ENCODE peak calls at places on chromosomes 4 and X, in seven cellular contexts. T is breast epithelium, J is tibial nerve, S is H1, K is prostate gland, W is IMR-90, C is HCT116. Y is an unnamed sample.

GRCh38 chrX:108397627-108398392 is 40.4 kb downstream of the COL4A6 start:
- DNase-seq in T (no peak), J (no peak), S (no peak), K (no peak), W (peak; percentile 4), C (no peak), Y (no peak)

GRCh38 chrX:153564047-153564606 is 34.8 kb downstream of the CCNQ start:
- DNase-seq in T (no peak), J (no peak), S (no peak), K (no peak), W (no peak), C (no peak), Y (no peak)

GRCh38 chr4:7581477-7581876 is 146.7 kb upstream of the PSAPL1 start:
- DNase-seq in T (no peak), J (no peak), S (peak; percentile 17), K (no peak), W (peak; percentile 15), C (no peak), Y (no peak)

GRCh38 chr4:111404673-111405072 is 740.6 kb upstream of the FAM241A start:
- DNase-seq in T (no peak), J (no peak), S (no peak), K (no peak), W (no peak), C (no peak), Y (no peak)

GRCh38 chr4:37594095-37594494 is 92.1 kb downstream of the RELL1 start:
- DNase-seq in T (no peak), J (no peak), S (no peak), K (no peak), W (no peak), C (no peak), Y (no peak)

GRCh38 chr4:21380861-21381260 is 567.7 kb downstream of the KCNIP4 start:
- DNase-seq in T (no peak), J (no peak), S (no peak), K (no peak), W (no peak), C (no peak), Y (no peak)

GRCh38 chr4:153426207-153426886 is 39.8 kb upstream of the TMEM131L start:
- DNase-seq in T (no peak), J (no peak), S (no peak), K (no peak), W (peak; percentile 24), C (no peak), Y (no peak)

GRCh38 chr4:119244832-119245231 is 32.3 kb downstream of the USP53 start:
- DNase-seq in T (no peak), J (no peak), S (no peak), K (no peak), W (no peak), C (no peak), Y (no peak)

GRCh38 chrX:53048169-53049126 is at the start of gene GPR173:
- DNase-seq in T (no peak), J (peak; percentile 17), S (no peak), K (no peak), W (peak; percentile 66), C (no peak), Y (no peak)

GRCh38 chrX:97490656-97491055 is 606.9 kb downstream of the RPA4 start:
- DNase-seq in T (no peak), J (no peak), S (no peak), K (no peak), W (no peak), C (no peak), Y (no peak)

GRCh38 chrX:79195027-79195426 is 50.5 kb downstream of the GPR174 start:
- DNase-seq in T (no peak), J (no peak), S (no peak), K (no peak), W (no peak), C (no peak), Y (no peak)

GRCh38 chrX:38669425-38669824 is 108.1 kb downstream of the TSPAN7 start:
- DNase-seq in T (no peak), J (no peak), S (no peak), K (no peak), W (no peak), C (no peak), Y (no peak)

GRCh38 chr4:56655627-56656345 is 25.3 kb downstream of the HOPX start:
- DNase-seq in T (no peak), J (no peak), S (no peak), K (no peak), W (no peak), C (no peak), Y (no peak)

GRCh38 chr4:135927651-135928050 is 1604.6 kb downstream of the PCDH18 start:
- DNase-seq in T (no peak), J (no peak), S (no peak), K (no peak), W (no peak), C (no peak), Y (no peak)

GRCh38 chr4:137601924-137602323 is 69.6 kb upstream of the PCDH18 start:
- DNase-seq in T (no peak), J (no peak), S (no peak), K (no peak), W (peak; percentile 28), C (no peak), Y (no peak)

GRCh38 chr4:6499241-6499605 is 26.8 kb upstream of the PPP2R2C start:
- DNase-seq in T (peak; percentile 17), J (no peak), S (no peak), K (no peak), W (no peak), C (no peak), Y (no peak)

GRCh38 chr4:15677507-15677988 is 4.1 kb upstream of the FAM200B start:
- DNase-seq in T (no peak), J (no peak), S (no peak), K (no peak), W (peak; percentile 48), C (peak; percentile 82), Y (no peak)

GRCh38 chr4:180455226-180455625 is 1788.0 kb upstream of the TENM3 start:
- DNase-seq in T (no peak), J (no peak), S (no peak), K (no peak), W (no peak), C (no peak), Y (no peak)

GRCh38 chr4:49044270-49044669 is 58.2 kb downstream of the CWH43 start:
- DNase-seq in T (no peak), J (no peak), S (no peak), K (no peak), W (no peak), C (no peak), Y (no peak)

GRCh38 chr4:4752576-4753401 is 106.7 kb upstream of the MSX1 start:
- DNase-seq in T (no peak), J (no peak), S (no peak), K (peak; percentile 24), W (no peak), C (no peak), Y (no peak)

GRCh38 chr4:37802068-37802666 is 24.3 kb upstream of the PGM2 start:
- DNase-seq in T (peak; percentile 55), J (no peak), S (no peak), K (peak; percentile 33), W (peak; percentile 60), C (peak; percentile 86), Y (no peak)

GRCh38 chr4:13912436-13912835 is 284.9 kb upstream of the BOD1L1 start:
- DNase-seq in T (no peak), J (no peak), S (no peak), K (no peak), W (peak; percentile 18), C (no peak), Y (no peak)

GRCh38 chr4:98480535-98480934 is 177.9 kb downstream of the TSPAN5 start:
- DNase-seq in T (no peak), J (no peak), S (no peak), K (no peak), W (no peak), C (no peak), Y (no peak)
- TF ChIP-seq POLR2A in T (no peak), J (no peak), S (no peak), K (no peak), W (no peak), C (no peak), Y (no peak)

GRCh38 chr4:11743961-11744360 is 315.3 kb upstream of the HS3ST1 start:
- DNase-seq in T (no peak), J (no peak), S (no peak), K (no peak), W (no peak), C (no peak), Y (no peak)
- H3K4me3 ChIP-seq in T (no peak overlapping the region), J (no peak overlapping the region), S (no peak overlapping the region), K (no peak overlapping the region), W (no peak overlapping the region), C (no peak overlapping the region), Y (no peak overlapping the region)

GRCh38 chrX:110402855-110403230 is 44.2 kb downstream of the RTL9 start:
- DNase-seq in T (no peak), J (no peak), S (no peak), K (no peak), W (no peak), C (no peak), Y (no peak)
- TF ChIP-seq POLR2A in T (no peak), J (no peak), S (no peak), K (no peak), W (no peak), C (no peak), Y (no peak)

GRCh38 chr4:121071640-121072037 is 696 bp downstream of the NDNF start:
- DNase-seq in T (no peak), J (no peak), S (no peak), K (no peak), W (no peak), C (no peak), Y (no peak)

GRCh38 chr4:121072080-121072835 is at the start of gene NDNF:
- DNase-seq in T (no peak), J (peak; percentile 33), S (no peak), K (no peak), W (peak; percentile 6), C (no peak), Y (peak; percentile 84)

GRCh38 chr4:121069419-121069818 is 2.9 kb downstream of the NDNF start:
- DNase-seq in T (no peak), J (no peak), S (no peak), K (no peak), W (no peak), C (no peak), Y (no peak)

GRCh38 chr4:121070274-121070673 is 2.1 kb downstream of the NDNF start:
- DNase-seq in T (no peak), J (no peak), S (no peak), K (no peak), W (no peak), C (no peak), Y (no peak)

DNA sequence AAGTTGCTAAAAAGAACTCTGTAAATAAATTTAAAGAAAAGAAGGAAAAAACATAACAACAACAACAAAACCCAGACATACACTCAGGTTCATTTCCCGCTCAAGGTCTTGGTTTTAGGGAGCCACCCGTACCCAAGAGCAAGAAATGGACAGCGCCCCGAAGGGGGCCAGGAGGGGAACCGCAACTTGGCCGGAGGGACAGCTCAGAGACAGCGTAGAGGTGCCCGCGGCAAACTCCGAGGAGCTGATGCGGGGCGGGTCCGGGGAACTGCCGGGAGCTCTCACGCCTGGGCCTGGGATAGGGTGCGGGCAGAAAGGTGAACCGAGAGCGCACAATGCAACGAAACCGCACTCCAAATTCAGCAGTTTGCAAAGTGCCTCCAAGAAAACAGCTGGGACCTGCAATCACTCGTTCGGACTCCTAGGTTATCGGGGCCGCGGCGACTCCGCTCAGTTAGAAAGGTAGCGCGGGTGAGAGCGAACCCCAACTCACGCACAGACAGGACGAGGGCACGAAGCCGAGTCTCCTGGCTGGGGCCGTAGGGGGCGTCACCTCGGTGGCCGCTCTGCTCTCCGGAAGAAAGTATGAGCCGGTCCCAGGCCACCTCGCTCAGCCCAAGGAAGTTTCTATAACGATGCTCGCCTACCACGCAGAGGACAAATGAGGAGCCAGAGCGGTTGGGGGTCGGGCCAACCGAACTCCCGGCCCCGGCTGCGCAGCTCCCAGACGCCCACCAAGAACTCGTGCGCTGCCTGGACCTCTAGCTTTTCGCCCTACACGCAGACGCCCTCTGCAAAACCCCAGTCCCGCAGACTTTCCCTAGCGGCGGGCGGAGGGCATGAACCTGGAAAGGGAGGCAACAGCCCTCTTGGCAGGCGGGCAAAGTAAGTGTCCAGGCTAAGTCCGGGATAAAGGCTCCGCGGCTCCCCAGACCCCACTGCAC is 1.4 kb downstream of the NDNF start:
- DNase-seq in T (no peak), J (no peak), S (no peak), K (no peak), W (no peak), C (no peak), Y (peak; percentile 86)
- H3K4me3 ChIP-seq in T (peak overlapping the region; percentile 54), J (peak overlapping the region; percentile 46), S (peak overlapping the region; percentile 75), K (peak overlapping the region; percentile 41), W (peak overlapping the region; percentile 9), C (no peak overlapping the region), Y (peak overlapping the region; percentile 43)

Y was measured in lower leg skin.